ENCODE peak calls at places on chromosomes 7 and 10, in four cellular contexts. One of them, this sample, is unnamed.

GRCh38 chr7:125126376-125126775 is 196.8 kb upstream of the POT1 start:
- DNase-seq in CD8-positive, alpha-beta memory T cell: no peak
- DNase-seq in activated CD4-positive, CD25-positive, alpha-beta regulatory T cell treated with anti-CD3 and anti-CD28 coated beads, Interleukin-2, amount 50 U/mL, for 16 hours: no peak
- DNase-seq in CD8-positive, alpha-beta T cell: no peak
- DNase-seq in this sample: no peak

GRCh38 chr10:90458571-90458970 is 399.3 kb downstream of the HTR7 start:
- DNase-seq in activated CD4-positive, CD25-positive, alpha-beta regulatory T cell treated with anti-CD3 and anti-CD28 coated beads, Interleukin-2, amount 50 U/mL, for 16 hours: no peak
- DNase-seq in CD8-positive, alpha-beta T cell: no peak
- DNase-seq in CD8-positive, alpha-beta memory T cell: no peak
- DNase-seq in this sample: no peak

GRCh38 chr7:48084727-48085432 is 4.2 kb upstream of the UPP1 start:
- DNase-seq in CD8-positive, alpha-beta memory T cell: no peak
- DNase-seq in activated CD4-positive, CD25-positive, alpha-beta regulatory T cell treated with anti-CD3 and anti-CD28 coated beads, Interleukin-2, amount 50 U/mL, for 16 hours: peak; percentile 42
- DNase-seq in CD8-positive, alpha-beta T cell: peak; percentile 75
- DNase-seq in this sample: peak; percentile 87

GRCh38 chr7:50632561-50633413 is 67.6 kb upstream of the DDC start:
- DNase-seq in CD8-positive, alpha-beta T cell: peak; percentile 65
- DNase-seq in activated CD4-positive, CD25-positive, alpha-beta regulatory T cell treated with anti-CD3 and anti-CD28 coated beads, Interleukin-2, amount 50 U/mL, for 16 hours: peak; percentile 46
- DNase-seq in CD8-positive, alpha-beta memory T cell: peak; percentile 50
- DNase-seq in this sample: peak; percentile 49

GRCh38 chr10:126104767-126105166 is 208.4 kb downstream of the FANK1 start:
- DNase-seq in CD8-positive, alpha-beta T cell: no peak
- DNase-seq in CD8-positive, alpha-beta memory T cell: no peak
- DNase-seq in activated CD4-positive, CD25-positive, alpha-beta regulatory T cell treated with anti-CD3 and anti-CD28 coated beads, Interleukin-2, amount 50 U/mL, for 16 hours: no peak
- DNase-seq in this sample: no peak

GRCh38 chr7:43508434-43508833 is 74.5 kb upstream of the STK17A start:
- DNase-seq in activated CD4-positive, CD25-positive, alpha-beta regulatory T cell treated with anti-CD3 and anti-CD28 coated beads, Interleukin-2, amount 50 U/mL, for 16 hours: no peak
- DNase-seq in CD8-positive, alpha-beta T cell: no peak
- DNase-seq in CD8-positive, alpha-beta memory T cell: no peak
- DNase-seq in this sample: no peak

GRCh38 chr10:82827901-82828300 is 952.9 kb downstream of the NRG3 start:
- DNase-seq in CD8-positive, alpha-beta memory T cell: no peak
- DNase-seq in activated CD4-positive, CD25-positive, alpha-beta regulatory T cell treated with anti-CD3 and anti-CD28 coated beads, Interleukin-2, amount 50 U/mL, for 16 hours: no peak
- DNase-seq in CD8-positive, alpha-beta T cell: no peak
- DNase-seq in this sample: no peak

GRCh38 chr7:101558742-101559325 is 70.3 kb downstream of the MYL10 start:
- DNase-seq in CD8-positive, alpha-beta memory T cell: no peak
- DNase-seq in activated CD4-positive, CD25-positive, alpha-beta regulatory T cell treated with anti-CD3 and anti-CD28 coated beads, Interleukin-2, amount 50 U/mL, for 16 hours: no peak
- DNase-seq in CD8-positive, alpha-beta T cell: no peak
- DNase-seq in this sample: no peak

GRCh38 chr7:15839415-15840100 is 153.1 kb upstream of the MEOX2 start:
- DNase-seq in activated CD4-positive, CD25-positive, alpha-beta regulatory T cell treated with anti-CD3 and anti-CD28 coated beads, Interleukin-2, amount 50 U/mL, for 16 hours: no peak
- DNase-seq in CD8-positive, alpha-beta T cell: no peak
- DNase-seq in CD8-positive, alpha-beta memory T cell: no peak
- DNase-seq in this sample: peak; percentile 29